ENCODE peak calls at places on chromosomes 5 and 9, in nine cellular contexts. K is AG10803, B is WTC11, C is A549, D is cardiac fibroblast, S is GM20000, Z is foreskin fibroblast, Y is bronchial epithelial cell, P is mesothelial cell of epicardium. L is an unnamed sample.

GRCh38 chr5:129962506-129962905 is 58.2 kb downstream of the CHSY3 start:
- DNase-seq in C (no peak), Z (no peak), P (no peak), S (no peak), D (no peak), B (no peak), Y (no peak), K (no peak), L (no peak)

GRCh38 chr5:146111409-146111808 is 6.0 kb upstream of the PLAC8L1 start:
- DNase-seq in B (no peak), C (no peak), Z (no peak), D (no peak), S (no peak), K (no peak), Y (no peak), P (no peak), L (no peak)

GRCh38 chr9:133786936-133787748 is 49.0 kb upstream of the SARDH start:
- DNase-seq in C (no peak), K (no peak), D (no peak), Y (no peak), Z (no peak), P (no peak), S (no peak), B (no peak), L (no peak)

GRCh38 chr5:10836991-10837390 is 76.0 kb upstream of the DAP start:
- DNase-seq in S (peak), Y (no peak), D (peak), B (no peak), Z (peak), C (no peak), K (peak), P (no peak), L (no peak)

GRCh38 chr9:15743512-15743911 is 190.7 kb downstream of the CCDC171 start:
- DNase-seq in D (no peak), Z (no peak), B (no peak), C (no peak), P (no peak), K (no peak), S (peak), Y (no peak), L (no peak)

GRCh38 chr5:150155258-150156032 is at the start of gene PDGFRB:
- DNase-seq in Y (no peak), K (peak), C (no peak), B (peak), Z (peak), S (peak), P (peak), D (peak), L (peak)

GRCh38 chr9:13430717-13431116 is 151.2 kb upstream of the MPDZ start:
- DNase-seq in Z (no peak), B (no peak), D (no peak), K (no peak), Y (no peak), P (no peak), S (no peak), C (no peak), L (no peak)

GRCh38 chr5:612498-613424 is 621 bp downstream of the CEP72 start:
- DNase-seq in Z (no peak), P (peak), C (peak), Y (peak), B (no peak), K (no peak), S (no peak), D (peak), L (no peak)

GRCh38 chr5:134585966-134586365 is 46.7 kb downstream of the SAR1B start:
- DNase-seq in S (no peak), C (no peak), K (no peak), B (peak), D (no peak), Y (no peak), P (no peak), Z (no peak), L (no peak)

GRCh38 chr5:1524799-1525623 is 1.3 kb upstream of the LPCAT1 start:
- DNase-seq in Y (no peak), C (no peak), P (peak), D (no peak), K (no peak), S (no peak), Z (no peak), B (peak), L (no peak)

GRCh38 chr5:172183881-172184280 is 4.1 kb downstream of the STK10 start:
- DNase-seq in S (no peak), Y (no peak), P (no peak), C (no peak), Z (no peak), D (no peak), K (no peak), B (no peak), L (no peak)

GRCh38 chr5:111927191-111927590 is 170.2 kb upstream of the NREP start:
- DNase-seq in Y (no peak), P (no peak), B (no peak), Z (no peak), C (no peak), K (no peak), S (no peak), D (peak), L (no peak)

GRCh38 chr9:33263131-33263935 is 1.2 kb downstream of the BAG1 start:
- DNase-seq in C (no peak), Z (peak), D (peak), B (no peak), S (peak), Y (peak), P (no peak), K (peak), L (no peak)

GRCh38 chr9:80496901-80497565 is 925.3 kb downstream of the TLE4 start:
- DNase-seq in D (no peak), Z (no peak), K (no peak), S (no peak), B (no peak), C (no peak), Y (no peak), P (no peak), L (no peak)

GRCh38 chr5:94263068-94263467 is 355.3 kb downstream of the KIAA0825 start:
- DNase-seq in Y (no peak), K (no peak), D (no peak), P (no peak), C (no peak), S (no peak), Z (no peak), B (no peak), L (no peak)

GRCh38 chr5:31731016-31731415 is 92.1 kb downstream of the PDZD2 start:
- DNase-seq in P (no peak), C (no peak), Y (no peak), B (no peak), Z (no peak), K (no peak), D (no peak), S (no peak), L (no peak)

GRCh38 chr9:18821794-18822193 is 211.2 kb downstream of the SAXO1 start:
- DNase-seq in C (no peak), K (no peak), Y (peak), S (no peak), Z (peak), P (no peak), B (no peak), D (no peak), L (no peak)

GRCh38 chr5:148949871-148950863 is 112.7 kb downstream of the SH3TC2 start:
- DNase-seq in S (no peak), D (no peak), Z (peak), B (no peak), C (no peak), K (peak), Y (peak), P (no peak), L (no peak)

GRCh38 chr5:65808818-65809217 is 86.8 kb downstream of the NLN start:
- DNase-seq in S (no peak), Z (peak), P (no peak), Y (peak), K (peak), C (peak), B (no peak), D (peak), L (no peak)

GRCh38 chr9:102479191-102479590 is 515.9 kb upstream of the CYLC2 start:
- DNase-seq in Z (no peak), D (peak), K (no peak), P (no peak), C (no peak), Y (peak), S (no peak), B (no peak), L (no peak)

GRCh38 chr5:150139334-150139733 is 16.3 kb downstream of the PDGFRB start:
- DNase-seq in Z (no peak), B (no peak), C (no peak), Y (no peak), K (peak), P (no peak), D (peak), S (no peak), L (no peak)

GRCh38 chr5:166786889-166787288 is 1504.6 kb upstream of the WWC1 start:
- DNase-seq in Z (no peak), D (no peak), K (no peak), P (no peak), B (no peak), C (no peak), Y (no peak), S (no peak), L (no peak)

GRCh38 chr9:93825348-93826115 is 129.6 kb downstream of the BARX1 start:
- DNase-seq in P (no peak), Y (no peak), B (no peak), Z (no peak), C (no peak), K (no peak), S (peak), D (no peak), L (no peak)

GRCh38 chr5:122163151-122164069 is 34.1 kb downstream of the ZNF474 start:
- DNase-seq in D (peak), Z (peak), B (no peak), P (no peak), Y (peak), K (peak), S (no peak), C (peak), L (peak)

GRCh38 chr5:122180146-122180712 is 50.9 kb downstream of the ZNF474 start:
- DNase-seq in B (no peak), D (no peak), Y (peak), K (no peak), Z (no peak), S (no peak), P (no peak), C (no peak), L (no peak)

GRCh38 chr5:115100556-115100955 is 69.2 kb downstream of the TRIM36 start:
- DNase-seq in B (no peak), P (no peak), Y (peak), D (peak), C (no peak), Z (peak), S (no peak), K (peak), L (no peak)

GRCh38 chr5:56440871-56441740 is 208.0 kb upstream of the ANKRD55 start:
- DNase-seq in Z (peak), Y (peak), S (no peak), B (no peak), D (peak), P (no peak), K (peak), C (peak), L (no peak)

GRCh38 chr5:10595305-10595677 is 31.4 kb downstream of the ANKRD33B start:
- DNase-seq in Z (peak), K (peak), D (peak), P (no peak), B (no peak), Y (peak), S (no peak), C (no peak), L (no peak)

GRCh38 chr9:34929506-34930102 is 28.5 kb upstream of the PHF24 start:
- DNase-seq in S (peak), P (no peak), D (peak), B (peak), K (peak), C (peak), Z (no peak), Y (peak), L (peak)

GRCh38 chr9:35340046-35340445 is 149.9 kb upstream of the RUSC2 start:
- DNase-seq in C (no peak), B (no peak), D (no peak), Z (no peak), S (no peak), Y (no peak), K (peak), P (no peak), L (no peak)

GRCh38 chr9:134187821-134188420 is 23.6 kb upstream of the RNU6ATAC start:
- DNase-seq in K (no peak), B (no peak), C (no peak), Z (no peak), Y (no peak), S (no peak), D (no peak), P (no peak), L (no peak)

GRCh38 chr9:4143951-4144717 is 155.7 kb downstream of the GLIS3 start:
- DNase-seq in K (peak), C (peak), Y (peak), P (no peak), S (no peak), B (no peak), Z (peak), D (peak), L (no peak)

GRCh38 chr5:81292130-81292529 is 9.3 kb upstream of the ZCCHC9 start:
- DNase-seq in B (no peak), Y (no peak), K (no peak), P (no peak), S (no peak), Z (no peak), D (no peak), C (no peak), L (no peak)

GRCh38 chr5:158245513-158245912 is 386.6 kb upstream of the CLINT1 start:
- DNase-seq in Z (no peak), Y (no peak), S (no peak), P (no peak), D (no peak), K (no peak), B (no peak), C (no peak), L (no peak)

GRCh38 chr5:55308254-55308836 is 556 bp downstream of the MTREX start:
- DNase-seq in C (peak), K (peak), S (peak), Y (peak), Z (no peak), P (no peak), B (no peak), D (peak), L (no peak)
- TF ChIP-seq CTCF in C (peak), K (peak), S (no peak), Y (no peak), Z (peak), P (no peak), B (no peak), D (no peak), L (peak)

DNA sequence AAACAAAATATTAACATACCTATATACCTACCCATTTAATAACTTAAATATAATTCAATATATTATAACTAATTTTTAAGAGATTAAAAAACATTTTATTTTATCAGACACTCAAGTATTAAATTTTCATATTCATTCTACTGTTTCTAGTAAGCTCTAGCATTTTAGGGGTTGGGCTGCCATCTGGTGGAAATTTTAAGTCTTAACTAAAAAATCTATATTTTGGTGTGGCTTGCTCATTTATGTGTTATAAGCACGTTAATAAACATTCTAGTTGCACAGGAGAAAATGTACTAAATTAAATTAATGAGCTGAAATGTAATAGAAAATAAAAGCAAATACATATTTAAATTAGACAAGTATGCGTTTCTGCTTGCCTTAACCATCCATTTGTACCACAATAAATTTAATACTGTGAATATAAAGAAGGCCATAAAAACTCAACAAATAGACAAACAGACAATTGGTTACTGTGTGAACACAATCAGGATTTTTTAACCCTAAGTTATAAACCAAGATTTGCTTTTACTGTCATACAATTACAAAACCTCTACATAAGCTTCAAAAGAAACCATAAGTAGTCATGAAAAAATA is 1728.3 kb upstream of the CDH9 start:
- DNase-seq in C (peak), D (peak), B (no peak), P (peak), Y (peak), S (no peak), K (peak), Z (no peak), L (no peak)
- TF ChIP-seq CTCF in C (peak), D (peak), B (peak), P (peak), Y (peak), S (no peak), K (peak), Z (peak), L (peak)

DNA sequence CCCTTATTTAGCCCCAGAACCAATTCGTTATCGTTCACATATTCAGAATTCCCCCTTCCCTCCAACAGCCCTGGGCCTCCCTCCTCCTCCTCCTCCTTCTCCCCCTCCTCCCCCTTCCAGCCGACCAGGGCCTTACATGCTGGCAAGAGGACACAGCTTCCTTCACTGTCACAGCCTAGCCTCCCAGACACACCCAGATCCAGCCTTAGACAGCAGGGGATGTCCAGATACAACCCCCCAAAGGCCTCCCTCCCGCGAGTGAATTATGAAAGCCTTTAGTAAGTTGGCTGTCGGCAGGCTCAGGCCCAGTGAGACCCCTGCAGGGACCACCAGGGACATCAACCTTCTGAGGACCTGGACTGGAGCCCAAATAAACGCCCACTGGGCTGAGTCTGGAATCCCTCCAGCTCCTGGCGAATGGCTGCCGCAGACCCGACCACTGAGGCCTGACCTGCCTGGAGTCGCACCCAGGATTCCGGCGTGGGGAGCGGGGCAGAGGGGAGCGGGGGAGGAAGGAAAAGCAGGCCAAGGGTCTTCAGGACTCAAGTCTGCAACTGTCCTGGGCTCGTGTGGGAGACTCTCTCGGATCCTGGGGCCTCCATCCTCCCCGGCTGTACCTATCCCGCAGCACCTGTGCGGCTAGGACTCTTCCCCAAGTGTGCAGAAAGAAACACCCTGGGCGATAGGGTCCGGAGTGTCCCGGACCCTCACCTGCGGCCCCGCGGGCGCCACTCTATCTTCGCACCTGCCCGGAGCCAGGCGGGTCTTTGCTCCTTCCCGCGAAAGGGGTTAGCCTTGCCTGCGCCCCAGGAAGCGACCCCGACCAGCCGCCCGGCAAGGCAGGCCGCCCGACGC is 735 bp downstream of the SEPTIN8 start:
- DNase-seq in D (peak), S (no peak), C (peak), Y (no peak), P (peak), Z (no peak), B (peak), K (no peak), L (no peak)
- TF ChIP-seq CTCF in D (no peak), S (no peak), C (no peak), Y (no peak), P (no peak), Z (no peak), B (no peak), K (no peak), L (no peak)

DNA sequence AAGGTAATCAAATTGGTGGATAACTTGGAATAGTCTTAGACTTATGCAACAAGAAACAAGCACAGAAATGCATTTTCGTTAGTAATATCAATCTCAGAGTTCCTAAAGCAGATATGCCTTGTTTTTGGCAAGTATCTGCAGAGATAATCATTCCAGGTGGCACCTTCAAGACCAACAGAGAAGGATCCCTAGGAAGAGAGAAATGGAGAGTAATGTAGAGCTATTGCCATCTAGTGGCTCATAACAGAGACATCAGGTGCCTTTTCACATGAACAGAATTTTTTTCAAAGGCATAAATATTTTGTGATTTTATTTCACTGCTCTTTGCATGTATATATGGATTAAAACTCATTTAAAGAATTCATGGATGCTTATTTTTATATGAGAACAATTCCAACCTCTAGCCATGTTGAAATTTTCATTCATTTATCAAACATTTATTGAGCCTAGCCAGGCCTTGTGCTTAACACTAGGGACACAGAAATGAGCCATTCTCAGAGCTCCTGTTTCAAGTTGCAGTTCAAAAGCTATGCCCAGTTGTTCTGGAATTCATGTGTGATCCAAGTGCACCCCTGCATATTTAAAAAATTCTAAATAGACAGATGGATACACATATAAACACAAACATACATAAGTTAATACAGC is 117.5 kb upstream of the OR13F1 start:
- DNase-seq in Y (peak), K (peak), Z (peak), P (no peak), D (peak), S (no peak), C (peak), B (no peak), L (no peak)
- TF ChIP-seq CTCF in Y (peak), K (peak), Z (peak), P (peak), D (peak), S (peak), C (peak), B (peak), L (peak)

GRCh38 chr5:133347039-133347438 is 265.3 kb downstream of the FSTL4 start:
- DNase-seq in C (peak), B (no peak), Z (no peak), S (peak), Y (peak), K (no peak), D (no peak), P (no peak), L (no peak)
- TF ChIP-seq CTCF in C (no peak), B (no peak), Z (no peak), S (peak), Y (peak), K (no peak), D (no peak), P (no peak), L (peak)

GRCh38 chr5:21807953-21808352 is 1045.2 kb downstream of the CDH12 start:
- DNase-seq in B (no peak), K (no peak), Z (no peak), C (no peak), S (no peak), Y (peak), P (no peak), D (peak), L (no peak)

GRCh38 chr5:21806271-21806670 is 1046.9 kb downstream of the CDH12 start:
- DNase-seq in S (no peak), C (no peak), D (no peak), Y (no peak), Z (no peak), B (no peak), P (no peak), K (no peak), L (no peak)

GRCh38 chr5:21806943-21807342 is 1046.2 kb downstream of the CDH12 start:
- DNase-seq in D (peak), Y (peak), C (no peak), B (no peak), Z (no peak), K (peak), P (no peak), S (no peak), L (no peak)

GRCh38 chr5:21802100-21802499 is 1051.0 kb downstream of the CDH12 start:
- DNase-seq in Y (no peak), K (no peak), P (no peak), C (no peak), S (no peak), D (no peak), Z (no peak), B (no peak), L (no peak)

GRCh38 chr5:21802869-21803490 is 1050.2 kb downstream of the CDH12 start:
- DNase-seq in B (no peak), K (peak), D (peak), P (no peak), C (peak), Y (peak), Z (no peak), S (peak), L (no peak)
- TF ChIP-seq CTCF in B (no peak), K (peak), D (peak), P (peak), C (peak), Y (peak), Z (peak), S (no peak), L (peak)

GRCh38 chr9:120032639-120033038 is 547.3 kb downstream of the CDK5RAP2 start:
- DNase-seq in Z (no peak), B (peak), K (peak), D (no peak), Y (no peak), S (no peak), C (peak), P (no peak), L (no peak)
- TF ChIP-seq CTCF in Z (no peak), B (peak), K (peak), D (no peak), Y (no peak), S (no peak), C (no peak), P (peak), L (peak)

L was measured in D721Med.